ENCODE peak calls at places on chromosomes 5 and 9, in seven cellular contexts. One of them, this sample, is unnamed.

GRCh38 chr9:106648799-106649198 is 214.2 kb upstream of the ZNF462 start:
- DNase-seq in Peyer's patch: no peak
- DNase-seq in lower leg skin: no peak
- DNase-seq in CD8-positive, alpha-beta T cell: no peak
- DNase-seq in brain microvascular endothelial cell: no peak
- DNase-seq in AG04450: no peak
- DNase-seq in OCI-LY7: no peak
- DNase-seq in this sample: no peak

GRCh38 chr9:89723696-89724095 is 118.9 kb downstream of the GADD45G start:
- DNase-seq in AG04450: no peak
- DNase-seq in lower leg skin: no peak
- DNase-seq in OCI-LY7: no peak
- DNase-seq in brain microvascular endothelial cell: no peak
- DNase-seq in Peyer's patch: peak; percentile 19
- DNase-seq in CD8-positive, alpha-beta T cell: no peak
- DNase-seq in this sample: no peak

GRCh38 chr5:150670961-150671337 is 9.9 kb downstream of the MYOZ3 start:
- DNase-seq in CD8-positive, alpha-beta T cell: no peak
- DNase-seq in AG04450: no peak
- DNase-seq in Peyer's patch: no peak
- DNase-seq in brain microvascular endothelial cell: no peak
- DNase-seq in lower leg skin: peak; percentile 8
- DNase-seq in OCI-LY7: no peak
- DNase-seq in this sample: no peak

GRCh38 chr5:138032028-138032571 is 779 bp downstream of the FAM13B start:
- DNase-seq in OCI-LY7: peak; percentile 83
- DNase-seq in lower leg skin: peak; percentile 91
- DNase-seq in Peyer's patch: peak; percentile 90
- DNase-seq in CD8-positive, alpha-beta T cell: no peak
- DNase-seq in AG04450: no peak
- DNase-seq in brain microvascular endothelial cell: peak; percentile 5
- DNase-seq in this sample: no peak

GRCh38 chr9:35658144-35658893 is at the start of gene CCDC107:
- DNase-seq in OCI-LY7: peak; percentile 91
- DNase-seq in lower leg skin: peak; percentile 96
- DNase-seq in brain microvascular endothelial cell: peak; percentile 51
- DNase-seq in Peyer's patch: peak; percentile 92
- DNase-seq in AG04450: no peak
- DNase-seq in CD8-positive, alpha-beta T cell: peak; percentile 66
- DNase-seq in this sample: peak; percentile 88

GRCh38 chr5:179284751-179285191 is 60.5 kb downstream of the ADAMTS2 start:
- DNase-seq in Peyer's patch: no peak
- DNase-seq in OCI-LY7: no peak
- DNase-seq in CD8-positive, alpha-beta T cell: no peak
- DNase-seq in AG04450: no peak
- DNase-seq in brain microvascular endothelial cell: no peak
- DNase-seq in lower leg skin: peak; percentile 70
- DNase-seq in this sample: no peak

GRCh38 chr9:76756273-76756650 is 8.0 kb upstream of the PCA3 start:
- DNase-seq in CD8-positive, alpha-beta T cell: no peak
- DNase-seq in lower leg skin: no peak
- DNase-seq in brain microvascular endothelial cell: peak; percentile 9
- DNase-seq in OCI-LY7: no peak
- DNase-seq in Peyer's patch: peak; percentile 73
- DNase-seq in AG04450: no peak
- DNase-seq in this sample: no peak

GRCh38 chr5:61277190-61277589 is 54.9 kb upstream of the ZSWIM6 start:
- DNase-seq in CD8-positive, alpha-beta T cell: no peak
- DNase-seq in brain microvascular endothelial cell: peak; percentile 29
- DNase-seq in lower leg skin: no peak
- DNase-seq in OCI-LY7: no peak
- DNase-seq in Peyer's patch: no peak
- DNase-seq in AG04450: peak; percentile 13
- DNase-seq in this sample: no peak

GRCh38 chr5:154683101-154683757 is 71.9 kb upstream of the LARP1 start:
- DNase-seq in brain microvascular endothelial cell: no peak
- DNase-seq in Peyer's patch: no peak
- DNase-seq in AG04450: no peak
- DNase-seq in lower leg skin: no peak
- DNase-seq in CD8-positive, alpha-beta T cell: no peak
- DNase-seq in OCI-LY7: peak; percentile 70
- DNase-seq in this sample: no peak

GRCh38 chr5:149581931-149582768 is 852 bp downstream of the ARHGEF37 start:
- DNase-seq in CD8-positive, alpha-beta T cell: no peak
- DNase-seq in AG04450: no peak
- DNase-seq in lower leg skin: no peak
- DNase-seq in OCI-LY7: no peak
- DNase-seq in brain microvascular endothelial cell: no peak
- DNase-seq in Peyer's patch: no peak
- DNase-seq in this sample: no peak

GRCh38 chr9:72476617-72477375 is 44.6 kb upstream of the TMC1 start:
- DNase-seq in AG04450: no peak
- DNase-seq in OCI-LY7: no peak
- DNase-seq in brain microvascular endothelial cell: peak; percentile 54
- DNase-seq in CD8-positive, alpha-beta T cell: no peak
- DNase-seq in lower leg skin: no peak
- DNase-seq in Peyer's patch: peak; percentile 85
- DNase-seq in this sample: no peak

GRCh38 chr5:132871885-132872284 is 1.6 kb upstream of the LEAP2 start:
- DNase-seq in Peyer's patch: no peak
- DNase-seq in AG04450: no peak
- DNase-seq in CD8-positive, alpha-beta T cell: no peak
- DNase-seq in lower leg skin: no peak
- DNase-seq in OCI-LY7: no peak
- DNase-seq in brain microvascular endothelial cell: no peak
- DNase-seq in this sample: no peak

GRCh38 chr5:40484495-40484894 is 195.2 kb upstream of the PTGER4 start:
- DNase-seq in lower leg skin: no peak
- DNase-seq in Peyer's patch: no peak
- DNase-seq in brain microvascular endothelial cell: no peak
- DNase-seq in AG04450: no peak
- DNase-seq in CD8-positive, alpha-beta T cell: no peak
- DNase-seq in OCI-LY7: peak; percentile 18
- DNase-seq in this sample: no peak

GRCh38 chr5:147642666-147643065 is 132.8 kb upstream of the DPYSL3 start:
- DNase-seq in brain microvascular endothelial cell: no peak
- DNase-seq in Peyer's patch: no peak
- DNase-seq in AG04450: no peak
- DNase-seq in OCI-LY7: no peak
- DNase-seq in CD8-positive, alpha-beta T cell: no peak
- DNase-seq in lower leg skin: no peak
- DNase-seq in this sample: no peak

GRCh38 chr9:89038354-89039091 is 47.3 kb downstream of the S1PR3 start:
- DNase-seq in OCI-LY7: no peak
- DNase-seq in AG04450: peak; percentile 85
- DNase-seq in CD8-positive, alpha-beta T cell: no peak
- DNase-seq in Peyer's patch: no peak
- DNase-seq in lower leg skin: no peak
- DNase-seq in brain microvascular endothelial cell: peak; percentile 65
- DNase-seq in this sample: no peak

GRCh38 chr5:115309751-115310370 is 13.4 kb upstream of the CCDC112 start:
- DNase-seq in Peyer's patch: no peak
- DNase-seq in brain microvascular endothelial cell: no peak
- DNase-seq in OCI-LY7: peak; percentile 50
- DNase-seq in AG04450: peak; percentile 7
- DNase-seq in lower leg skin: no peak
- DNase-seq in CD8-positive, alpha-beta T cell: no peak
- DNase-seq in this sample: no peak

GRCh38 chr9:114662081-114662989 is 4.7 kb upstream of the TEX53 start:
- DNase-seq in lower leg skin: no peak
- DNase-seq in OCI-LY7: peak; percentile 62
- DNase-seq in CD8-positive, alpha-beta T cell: peak; percentile 26
- DNase-seq in AG04450: no peak
- DNase-seq in brain microvascular endothelial cell: peak; percentile 35
- DNase-seq in Peyer's patch: peak; percentile 75
- DNase-seq in this sample: peak; percentile 39

GRCh38 chr9:77469515-77470197 is 178.5 kb downstream of the GNA14 start:
- DNase-seq in brain microvascular endothelial cell: no peak
- DNase-seq in OCI-LY7: no peak
- DNase-seq in Peyer's patch: no peak
- DNase-seq in CD8-positive, alpha-beta T cell: no peak
- DNase-seq in AG04450: no peak
- DNase-seq in lower leg skin: no peak
- DNase-seq in this sample: no peak

GRCh38 chr5:148011407-148012124 is 52.2 kb upstream of the SPINK5 start:
- DNase-seq in brain microvascular endothelial cell: peak; percentile 14
- DNase-seq in CD8-positive, alpha-beta T cell: no peak
- DNase-seq in Peyer's patch: no peak
- DNase-seq in OCI-LY7: no peak
- DNase-seq in AG04450: no peak
- DNase-seq in lower leg skin: no peak
- DNase-seq in this sample: no peak

GRCh38 chr5:138459311-138459710 is 6.0 kb upstream of the EGR1 start:
- DNase-seq in Peyer's patch: peak; percentile 93
- DNase-seq in CD8-positive, alpha-beta T cell: peak; percentile 53
- DNase-seq in lower leg skin: no peak
- DNase-seq in brain microvascular endothelial cell: no peak
- DNase-seq in OCI-LY7: peak; percentile 76
- DNase-seq in AG04450: no peak
- DNase-seq in this sample: peak; percentile 83

GRCh38 chr9:86636051-86636450 is 281.8 kb upstream of the TUT7 start:
- DNase-seq in AG04450: no peak
- DNase-seq in CD8-positive, alpha-beta T cell: no peak
- DNase-seq in lower leg skin: no peak
- DNase-seq in Peyer's patch: no peak
- DNase-seq in brain microvascular endothelial cell: no peak
- DNase-seq in OCI-LY7: no peak
- DNase-seq in this sample: no peak
- TF ChIP-seq CTCF in AG04450: peak; percentile 12
- TF ChIP-seq CTCF in CD8-positive, alpha-beta T cell: no peak
- TF ChIP-seq CTCF in lower leg skin: no peak
- TF ChIP-seq CTCF in Peyer's patch: no peak
- TF ChIP-seq CTCF in brain microvascular endothelial cell: no peak
- TF ChIP-seq CTCF in OCI-LY7: no peak
- TF ChIP-seq CTCF in this sample: no peak

GRCh38 chr9:126439402-126439765 is 112.8 kb downstream of the MVB12B start:
- DNase-seq in OCI-LY7: no peak
- DNase-seq in AG04450: peak; percentile 21
- DNase-seq in Peyer's patch: no peak
- DNase-seq in brain microvascular endothelial cell: peak; percentile 38
- DNase-seq in CD8-positive, alpha-beta T cell: no peak
- DNase-seq in lower leg skin: peak; percentile 1
- DNase-seq in this sample: no peak

GRCh38 chr9:126442636-126443035 is 116.0 kb downstream of the MVB12B start:
- DNase-seq in Peyer's patch: peak; percentile 14
- DNase-seq in AG04450: no peak
- DNase-seq in CD8-positive, alpha-beta T cell: no peak
- DNase-seq in OCI-LY7: no peak
- DNase-seq in brain microvascular endothelial cell: no peak
- DNase-seq in lower leg skin: peak; percentile 13
- DNase-seq in this sample: no peak

GRCh38 chr9:126440042-126440441 is 113.4 kb downstream of the MVB12B start:
- DNase-seq in AG04450: no peak
- DNase-seq in lower leg skin: peak; percentile 36
- DNase-seq in brain microvascular endothelial cell: no peak
- DNase-seq in OCI-LY7: no peak
- DNase-seq in Peyer's patch: no peak
- DNase-seq in CD8-positive, alpha-beta T cell: no peak
- DNase-seq in this sample: no peak

GRCh38 chr9:126438757-126439401 is 112.2 kb downstream of the MVB12B start:
- DNase-seq in CD8-positive, alpha-beta T cell: no peak
- DNase-seq in Peyer's patch: no peak
- DNase-seq in brain microvascular endothelial cell: no peak
- DNase-seq in AG04450: no peak
- DNase-seq in OCI-LY7: no peak
- DNase-seq in lower leg skin: peak; percentile 72
- DNase-seq in this sample: no peak

GRCh38 chr9:126440938-126441337 is 114.3 kb downstream of the MVB12B start:
- DNase-seq in Peyer's patch: no peak
- DNase-seq in CD8-positive, alpha-beta T cell: no peak
- DNase-seq in brain microvascular endothelial cell: no peak
- DNase-seq in AG04450: no peak
- DNase-seq in OCI-LY7: no peak
- DNase-seq in lower leg skin: peak; percentile 81
- DNase-seq in this sample: no peak
- TF ChIP-seq CTCF in Peyer's patch: no peak
- TF ChIP-seq CTCF in CD8-positive, alpha-beta T cell: no peak
- TF ChIP-seq CTCF in brain microvascular endothelial cell: no peak
- TF ChIP-seq CTCF in AG04450: no peak
- TF ChIP-seq CTCF in OCI-LY7: no peak
- TF ChIP-seq CTCF in lower leg skin: no peak
- TF ChIP-seq CTCF in this sample: no peak

GRCh38 chr9:4118666-4119065 is 181.2 kb downstream of the GLIS3 start:
- DNase-seq in AG04450: no peak
- DNase-seq in OCI-LY7: no peak
- DNase-seq in Peyer's patch: no peak
- DNase-seq in CD8-positive, alpha-beta T cell: no peak
- DNase-seq in brain microvascular endothelial cell: no peak
- DNase-seq in lower leg skin: no peak
- DNase-seq in this sample: no peak

GRCh38 chr9:4119778-4120554 is 179.9 kb downstream of the GLIS3 start:
- DNase-seq in CD8-positive, alpha-beta T cell: no peak
- DNase-seq in Peyer's patch: no peak
- DNase-seq in OCI-LY7: no peak
- DNase-seq in AG04450: no peak
- DNase-seq in lower leg skin: no peak
- DNase-seq in brain microvascular endothelial cell: no peak
- DNase-seq in this sample: no peak

GRCh38 chr9:4116708-4117460 is 183.0 kb downstream of the GLIS3 start:
- DNase-seq in OCI-LY7: no peak
- DNase-seq in AG04450: no peak
- DNase-seq in Peyer's patch: no peak
- DNase-seq in brain microvascular endothelial cell: no peak
- DNase-seq in lower leg skin: no peak
- DNase-seq in CD8-positive, alpha-beta T cell: no peak
- DNase-seq in this sample: no peak

GRCh38 chr9:4116091-4116581 is 183.7 kb downstream of the GLIS3 start:
- DNase-seq in CD8-positive, alpha-beta T cell: no peak
- DNase-seq in OCI-LY7: no peak
- DNase-seq in AG04450: no peak
- DNase-seq in Peyer's patch: no peak
- DNase-seq in lower leg skin: no peak
- DNase-seq in brain microvascular endothelial cell: no peak
- DNase-seq in this sample: no peak

GRCh38 chr9:4117835-4118610 is 181.8 kb downstream of the GLIS3 start:
- DNase-seq in lower leg skin: no peak
- DNase-seq in brain microvascular endothelial cell: no peak
- DNase-seq in CD8-positive, alpha-beta T cell: peak; percentile 3
- DNase-seq in Peyer's patch: peak; percentile 52
- DNase-seq in AG04450: no peak
- DNase-seq in OCI-LY7: peak; percentile 47
- DNase-seq in this sample: peak; percentile 34
- TF ChIP-seq CTCF in lower leg skin: no peak
- TF ChIP-seq CTCF in brain microvascular endothelial cell: peak; percentile 60
- TF ChIP-seq CTCF in CD8-positive, alpha-beta T cell: peak; percentile 25
- TF ChIP-seq CTCF in Peyer's patch: peak; percentile 12
- TF ChIP-seq CTCF in AG04450: peak; percentile 39
- TF ChIP-seq CTCF in OCI-LY7: peak; percentile 79
- TF ChIP-seq CTCF in this sample: peak; percentile 36

GRCh38 chr5:31008231-31008630 is 185.3 kb upstream of the CDH6 start:
- DNase-seq in CD8-positive, alpha-beta T cell: no peak
- DNase-seq in AG04450: no peak
- DNase-seq in Peyer's patch: no peak
- DNase-seq in OCI-LY7: no peak
- DNase-seq in lower leg skin: no peak
- DNase-seq in brain microvascular endothelial cell: peak; percentile 9
- DNase-seq in this sample: no peak

DNA sequence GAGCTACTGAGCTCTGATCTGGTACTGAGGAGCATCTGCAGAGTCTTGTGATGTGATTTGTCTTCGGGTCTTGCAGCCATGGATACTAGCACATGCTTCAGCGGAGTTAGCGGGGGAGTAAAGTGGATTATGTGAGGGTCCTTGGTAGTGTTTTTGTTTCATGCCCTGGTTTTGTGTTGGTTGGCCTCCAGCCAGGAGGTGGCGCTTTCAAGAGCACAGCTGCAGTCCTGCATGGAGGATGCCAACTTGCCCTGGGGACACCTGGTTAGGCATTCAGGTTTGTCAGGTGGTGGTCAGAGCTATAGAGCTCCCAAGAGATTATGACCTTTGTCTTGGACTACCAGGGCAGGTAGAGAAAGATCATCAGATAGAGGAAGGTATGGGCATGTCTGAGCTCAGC is 185.8 kb upstream of the CDH6 start:
- DNase-seq in brain microvascular endothelial cell: no peak
- DNase-seq in CD8-positive, alpha-beta T cell: no peak
- DNase-seq in Peyer's patch: no peak
- DNase-seq in AG04450: no peak
- DNase-seq in lower leg skin: no peak
- DNase-seq in OCI-LY7: no peak
- DNase-seq in this sample: no peak
- TF ChIP-seq CTCF in brain microvascular endothelial cell: peak; percentile 7
- TF ChIP-seq CTCF in CD8-positive, alpha-beta T cell: no peak
- TF ChIP-seq CTCF in Peyer's patch: no peak
- TF ChIP-seq CTCF in AG04450: no peak
- TF ChIP-seq CTCF in lower leg skin: no peak
- TF ChIP-seq CTCF in OCI-LY7: peak; percentile 28
- TF ChIP-seq CTCF in this sample: no peak